ENCODE peak calls at places on chromosomes 5 and 9, in ten cellular contexts. One of them, this sample, is unnamed.

GRCh38 chr5:124747770-124748686 is 1.6 kb upstream of the ZNF608 start:
- DNase-seq in hippocampal formation: peak
- DNase-seq in nucleus accumbens: no peak
- DNase-seq in activated naive CD8-positive, alpha-beta T cell treated with anti-CD3 and anti-CD28 coated beads, Interleukin-2, amount 50 U/mL, for 24 hours: no peak
- DNase-seq in T-cell: no peak
- DNase-seq in iris pigment epithelial cell: no peak
- DNase-seq in left lung: no peak
- DNase-seq in EH: no peak
- DNase-seq in adipocyte: peak
- DNase-seq in stimulated activated CD8-positive, alpha-beta memory T cell treated with anti-CD3 and anti-CD28 coated beads, Interleukin-7, amount 100 ng/mL, for 24 hours: no peak
- DNase-seq in this sample: peak

GRCh38 chr5:178730940-178731265 is 444 bp upstream of the ZNF354A start:
- DNase-seq in adipocyte: no peak
- DNase-seq in stimulated activated CD8-positive, alpha-beta memory T cell treated with anti-CD3 and anti-CD28 coated beads, Interleukin-7, amount 100 ng/mL, for 24 hours: no peak
- DNase-seq in left lung: no peak
- DNase-seq in iris pigment epithelial cell: no peak
- DNase-seq in activated naive CD8-positive, alpha-beta T cell treated with anti-CD3 and anti-CD28 coated beads, Interleukin-2, amount 50 U/mL, for 24 hours: no peak
- DNase-seq in EH: no peak
- DNase-seq in T-cell: no peak
- DNase-seq in hippocampal formation: no peak
- DNase-seq in nucleus accumbens: no peak
- DNase-seq in this sample: no peak

GRCh38 chr9:126985870-126986498 is 71.4 kb downstream of the RALGPS1 start:
- DNase-seq in EH: peak
- DNase-seq in activated naive CD8-positive, alpha-beta T cell treated with anti-CD3 and anti-CD28 coated beads, Interleukin-2, amount 50 U/mL, for 24 hours: peak
- DNase-seq in nucleus accumbens: no peak
- DNase-seq in hippocampal formation: no peak
- DNase-seq in T-cell: peak
- DNase-seq in adipocyte: no peak
- DNase-seq in iris pigment epithelial cell: peak
- DNase-seq in left lung: no peak
- DNase-seq in stimulated activated CD8-positive, alpha-beta memory T cell treated with anti-CD3 and anti-CD28 coated beads, Interleukin-7, amount 100 ng/mL, for 24 hours: peak
- DNase-seq in this sample: peak

GRCh38 chr9:136484153-136485048 is 1.6 kb upstream of the SEC16A start:
- DNase-seq in left lung: peak
- DNase-seq in nucleus accumbens: no peak
- DNase-seq in activated naive CD8-positive, alpha-beta T cell treated with anti-CD3 and anti-CD28 coated beads, Interleukin-2, amount 50 U/mL, for 24 hours: no peak
- DNase-seq in stimulated activated CD8-positive, alpha-beta memory T cell treated with anti-CD3 and anti-CD28 coated beads, Interleukin-7, amount 100 ng/mL, for 24 hours: no peak
- DNase-seq in T-cell: peak
- DNase-seq in EH: peak
- DNase-seq in adipocyte: no peak
- DNase-seq in iris pigment epithelial cell: no peak
- DNase-seq in hippocampal formation: no peak
- DNase-seq in this sample: no peak

GRCh38 chr5:78526049-78526525 is 122.5 kb downstream of the LHFPL2 start:
- DNase-seq in left lung: no peak
- DNase-seq in hippocampal formation: no peak
- DNase-seq in adipocyte: peak
- DNase-seq in activated naive CD8-positive, alpha-beta T cell treated with anti-CD3 and anti-CD28 coated beads, Interleukin-2, amount 50 U/mL, for 24 hours: no peak
- DNase-seq in nucleus accumbens: no peak
- DNase-seq in EH: peak
- DNase-seq in stimulated activated CD8-positive, alpha-beta memory T cell treated with anti-CD3 and anti-CD28 coated beads, Interleukin-7, amount 100 ng/mL, for 24 hours: no peak
- DNase-seq in T-cell: no peak
- DNase-seq in iris pigment epithelial cell: peak
- DNase-seq in this sample: peak

GRCh38 chr5:33362915-33363314 is 77.8 kb upstream of the TARS1 start:
- DNase-seq in left lung: no peak
- DNase-seq in T-cell: no peak
- DNase-seq in stimulated activated CD8-positive, alpha-beta memory T cell treated with anti-CD3 and anti-CD28 coated beads, Interleukin-7, amount 100 ng/mL, for 24 hours: no peak
- DNase-seq in nucleus accumbens: no peak
- DNase-seq in adipocyte: peak
- DNase-seq in iris pigment epithelial cell: peak
- DNase-seq in hippocampal formation: no peak
- DNase-seq in activated naive CD8-positive, alpha-beta T cell treated with anti-CD3 and anti-CD28 coated beads, Interleukin-2, amount 50 U/mL, for 24 hours: no peak
- DNase-seq in EH: peak
- DNase-seq in this sample: peak

GRCh38 chr5:128436825-128437224 is 101.2 kb downstream of the FBN2 start:
- DNase-seq in hippocampal formation: no peak
- DNase-seq in nucleus accumbens: no peak
- DNase-seq in EH: peak
- DNase-seq in iris pigment epithelial cell: peak
- DNase-seq in adipocyte: peak
- DNase-seq in activated naive CD8-positive, alpha-beta T cell treated with anti-CD3 and anti-CD28 coated beads, Interleukin-2, amount 50 U/mL, for 24 hours: no peak
- DNase-seq in stimulated activated CD8-positive, alpha-beta memory T cell treated with anti-CD3 and anti-CD28 coated beads, Interleukin-7, amount 100 ng/mL, for 24 hours: no peak
- DNase-seq in T-cell: no peak
- DNase-seq in left lung: no peak
- DNase-seq in this sample: peak

GRCh38 chr9:88258587-88258986 is 120.3 kb upstream of the SPATA31C2 start:
- DNase-seq in stimulated activated CD8-positive, alpha-beta memory T cell treated with anti-CD3 and anti-CD28 coated beads, Interleukin-7, amount 100 ng/mL, for 24 hours: no peak
- DNase-seq in activated naive CD8-positive, alpha-beta T cell treated with anti-CD3 and anti-CD28 coated beads, Interleukin-2, amount 50 U/mL, for 24 hours: no peak
- DNase-seq in hippocampal formation: no peak
- DNase-seq in left lung: no peak
- DNase-seq in EH: peak
- DNase-seq in iris pigment epithelial cell: peak
- DNase-seq in nucleus accumbens: no peak
- DNase-seq in T-cell: no peak
- DNase-seq in adipocyte: peak
- DNase-seq in this sample: no peak

This sample was measured in fibroblast of gingiva.